ENCODE peak calls at places on chromosomes 1 and 21, in four cellular contexts. P is right atrium auricular region, A is psoas muscle, F is heart left ventricle. X is an unnamed sample.

GRCh38 chr1:11749203-11749689 is 12.7 kb upstream of the C1orf167 start:
- DNase-seq in P (no peak), A (peak; percentile 78), F (peak; percentile 61), X (no peak)

GRCh38 chr1:40745180-40745579 is 38.4 kb upstream of the KCNQ4 start:
- DNase-seq in P (no peak), A (no peak), F (no peak), X (no peak)

GRCh38 chr1:51139474-51139873 is 37.4 kb downstream of the C1orf185 start:
- DNase-seq in P (no peak), A (no peak), F (no peak), X (no peak)

GRCh38 chr1:53526451-53527101 is 67.4 kb downstream of the DMRTB1 start:
- DNase-seq in P (peak; percentile 71), A (no peak), F (peak; percentile 83), X (no peak)

GRCh38 chr1:201791775-201792166 is 37.2 kb upstream of the IPO9 start:
- DNase-seq in P (peak; percentile 67), A (no peak), F (peak; percentile 56), X (no peak)

GRCh38 chr1:192951961-192952460 is 107.1 kb downstream of the UCHL5 start:
- DNase-seq in P (no peak), A (no peak), F (no peak), X (no peak)

GRCh38 chr1:21534674-21535378 is 25.6 kb downstream of the ALPL start:
- DNase-seq in P (no peak), A (no peak), F (peak; percentile 41), X (no peak)

GRCh38 chr1:154328318-154329151 is 3.2 kb downstream of the ATP8B2 start:
- DNase-seq in P (peak; percentile 85), A (peak; percentile 89), F (peak; percentile 92), X (peak; percentile 65)

GRCh38 chr21:33208534-33208933 is 21.2 kb upstream of the IFNAR2 start:
- DNase-seq in P (no peak), A (no peak), F (no peak), X (no peak)

GRCh38 chr1:33349778-33350610 is 29.1 kb upstream of the A3GALT2 start:
- DNase-seq in P (peak; percentile 86), A (peak; percentile 95), F (peak; percentile 94), X (peak; percentile 80)

GRCh38 chr1:162857850-162858249 is 3.1 kb downstream of the CCDC190 start:
- DNase-seq in P (no peak), A (no peak), F (no peak), X (no peak)

GRCh38 chr1:243496173-243496553 is 240.3 kb downstream of the SDCCAG8 start:
- DNase-seq in P (no peak), A (peak; percentile 62), F (peak; percentile 61), X (no peak)

GRCh38 chr1:153099646-153100045 is 5.3 kb upstream of the SPRR2E start:
- DNase-seq in P (no peak), A (no peak), F (no peak), X (no peak)

GRCh38 chr1:52691856-52692255 is 6.3 kb downstream of the COA7 start:
- DNase-seq in P (no peak), A (no peak), F (no peak), X (no peak)

GRCh38 chr1:15748690-15749398 is 6.5 kb downstream of the TMEM82 start:
- DNase-seq in P (no peak), A (no peak), F (no peak), X (no peak)

GRCh38 chr1:44408181-44409018 is 3.3 kb downstream of the RNF220 start:
- DNase-seq in P (no peak), A (no peak), F (no peak), X (no peak)

GRCh38 chr1:240528566-240528965 is 83.4 kb downstream of the GREM2 start:
- DNase-seq in P (no peak), A (no peak), F (no peak), X (no peak)

GRCh38 chr1:169495050-169495740 is 9.5 kb upstream of the SLC19A2 start:
- DNase-seq in P (no peak), A (no peak), F (no peak), X (no peak)

GRCh38 chr1:226702957-226703831 is 35.9 kb downstream of the ITPKB start:
- DNase-seq in P (peak; percentile 74), A (peak; percentile 88), F (peak; percentile 86), X (peak; percentile 65)

GRCh38 chr1:234956821-234957329 is 171.8 kb downstream of the TOMM20 start:
- DNase-seq in P (peak; percentile 23), A (no peak), F (no peak), X (no peak)

GRCh38 chr1:24932725-24933294 is 2.7 kb upstream of the RUNX3 start:
- DNase-seq in P (no peak), A (peak; percentile 15), F (no peak), X (no peak)

GRCh38 chr1:51644533-51645197 is 27.8 kb downstream of the OSBPL9 start:
- DNase-seq in P (peak; percentile 68), A (no peak), F (no peak), X (no peak)

GRCh38 chr1:94541175-94542087 is at the start of gene F3:
- DNase-seq in P (peak; percentile 88), A (peak; percentile 93), F (peak; percentile 93), X (peak; percentile 77)

GRCh38 chr1:26237230-26237966 is 3.4 kb downstream of the CEP85 start:
- DNase-seq in P (no peak), A (no peak), F (no peak), X (no peak)

GRCh38 chr1:26233903-26234643 is at the start of gene CEP85:
- DNase-seq in P (peak; percentile 99), A (peak; percentile 99), F (peak; percentile 98), X (peak; percentile 99)

GRCh38 chr1:26239936-26240335 is 5.9 kb downstream of the CEP85 start:
- DNase-seq in P (no peak), A (no peak), F (no peak), X (no peak)

GRCh38 chr1:26234644-26235384 is 814 bp downstream of the CEP85 start:
- DNase-seq in P (no peak), A (no peak), F (peak; percentile 31), X (no peak)
- TF ChIP-seq CTCF in P (no peak), A (no peak), F (no peak), X (no peak)

DNA sequence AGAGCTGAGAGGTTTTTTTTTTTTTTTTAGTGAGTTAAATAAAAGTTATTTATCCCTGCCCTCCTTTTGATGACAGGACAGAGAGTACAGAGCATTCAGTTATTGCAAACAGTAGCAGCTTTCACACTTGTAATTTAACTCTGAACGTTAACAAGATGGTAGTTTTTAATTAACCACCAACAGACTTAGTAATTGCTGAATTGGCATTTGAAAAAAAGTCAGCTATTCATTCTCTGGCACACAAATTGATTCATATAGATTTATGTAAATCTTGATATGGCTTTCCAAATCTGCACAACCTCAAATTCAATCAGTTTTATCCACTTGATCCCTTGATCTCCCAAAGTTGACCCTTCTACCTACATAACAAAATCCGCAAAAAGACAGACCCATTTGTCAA is 918 bp downstream of the LEMD1 start:
- DNase-seq in P (no peak), A (no peak), F (no peak), X (no peak)
- H3K27me3 ChIP-seq in P (no peaks in the 10 kb centered on the region), A (no peaks in the 10 kb centered on the region), F (no peaks in the 10 kb centered on the region), X (no peaks in the 10 kb centered on the region)

GRCh38 chr1:216055004-216055403 is 368.2 kb downstream of the USH2A start:
- DNase-seq in P (no peak), A (no peak), F (no peak), X (no peak)
- H3K4me3 ChIP-seq in P (no peak overlapping the region), A (no peak overlapping the region), F (no peak overlapping the region), X (no peak overlapping the region)

GRCh38 chr1:209106237-209106741 is 477.2 kb upstream of the CAMK1G start:
- DNase-seq in P (no peak), A (no peak), F (no peak), X (no peak)
- TF ChIP-seq CTCF in P (no peak), A (no peak), F (no peak), X (no peak)

DNA sequence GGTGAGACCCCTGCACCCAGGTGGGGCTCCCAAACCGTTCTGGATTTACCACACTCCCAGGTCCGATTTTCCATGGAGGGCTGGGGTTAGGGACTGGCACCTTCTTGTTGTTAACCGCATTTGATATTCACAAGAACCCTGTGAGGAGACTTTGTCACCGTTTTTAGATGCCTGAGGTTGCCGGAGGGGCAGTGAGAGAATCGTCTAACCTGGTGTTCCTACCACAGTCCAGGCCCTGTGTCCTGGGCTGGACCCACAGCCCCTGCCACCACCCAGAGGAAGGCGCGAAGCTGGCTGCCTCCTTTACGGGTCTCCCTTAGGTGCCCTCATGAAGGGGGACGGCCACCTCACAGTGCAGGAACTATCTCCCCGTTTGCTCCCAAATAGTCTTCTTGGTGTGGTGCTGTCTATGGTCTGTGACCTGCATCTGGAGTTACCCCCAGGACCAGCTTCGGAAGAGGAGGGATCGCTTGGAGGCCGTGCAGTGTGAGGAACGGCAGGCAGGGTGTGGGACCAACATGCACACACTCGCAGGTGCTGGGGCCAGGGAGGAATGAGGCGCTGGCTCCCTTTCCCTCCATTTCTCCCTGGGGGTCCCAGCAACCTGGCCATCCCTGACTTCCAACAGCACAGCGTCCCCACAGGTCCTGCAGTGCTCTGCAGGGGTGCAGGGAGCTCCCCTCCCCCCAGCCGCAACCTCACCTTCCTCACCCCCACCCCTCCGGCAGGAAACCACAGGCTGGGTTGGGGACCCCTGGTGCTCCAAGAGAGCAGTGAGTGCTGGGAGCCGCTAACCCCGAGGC is 7.0 kb downstream of the SIM2 start:
- DNase-seq in P (peak; percentile 52), A (no peak), F (no peak), X (no peak)
- H3K27me3 ChIP-seq in P (peaks cover 67% of the 10 kb centered on the region), A (peaks cover 5% of the 10 kb centered on the region), F (peaks cover 98% of the 10 kb centered on the region), X (peaks cover 100% of the 10 kb centered on the region)